ENCODE peak calls at places on chromosomes 1 and 21, in four cellular contexts. M is HepG2, H is K562, B is GM12878. W is an unnamed sample.

GRCh38 chr1:54051936-54052469 is 1.0 kb downstream of the TMEM59 start:
- DNase-seq in M (no peak), H (peak), B (no peak), W (peak)

GRCh38 chr1:21852282-21853129 is 40.4 kb downstream of the LDLRAD2 start:
- DNase-seq in M (no peak), H (no peak), B (peak), W (no peak)

GRCh38 chr1:232718928-232719927 is 86.0 kb upstream of the MAP10 start:
- DNase-seq in M (no peak), H (no peak), B (no peak), W (no peak)

GRCh38 chr1:207673399-207673798 is 28.5 kb downstream of the CR1L start:
- DNase-seq in M (no peak), H (no peak), B (no peak), W (no peak)

GRCh38 chr1:25707280-25708016 is 90.9 kb downstream of the MAN1C1 start:
- DNase-seq in M (no peak), H (no peak), B (no peak), W (peak)

GRCh38 chr1:8182034-8182761 is 135.7 kb upstream of the SLC45A1 start:
- DNase-seq in M (peak), H (no peak), B (peak), W (no peak)

GRCh38 chr1:227887697-227888403 is 59.9 kb downstream of the WNT9A start:
- DNase-seq in M (no peak), H (no peak), B (no peak), W (peak)

GRCh38 chr1:7130127-7130526 is 344.9 kb downstream of the CAMTA1 start:
- DNase-seq in M (no peak), H (no peak), B (no peak), W (no peak)

GRCh38 chr1:117613969-117614865 is 8.4 kb downstream of the TENT5C start:
- DNase-seq in M (no peak), H (peak), B (no peak), W (no peak)

GRCh38 chr1:34684246-34684645 is 70.6 kb upstream of the GJB5 start:
- DNase-seq in M (no peak), H (no peak), B (no peak), W (no peak)

GRCh38 chr1:36198641-36199040 is 25.6 kb upstream of the THRAP3 start:
- DNase-seq in M (no peak), H (no peak), B (no peak), W (no peak)

GRCh38 chr1:66778266-66778665 is 22.8 kb downstream of the INSL5 start:
- DNase-seq in M (no peak), H (no peak), B (no peak), W (no peak)

GRCh38 chr1:39160703-39161102 is 43.8 kb upstream of the MACF1 start:
- DNase-seq in M (no peak), H (no peak), B (no peak), W (no peak)

GRCh38 chr1:231937013-231937754 is 310.6 kb downstream of the DISC1 start:
- DNase-seq in M (peak), H (no peak), B (no peak), W (peak)

GRCh38 chr21:16239659-16240265 is 510.0 kb downstream of the USP25 start:
- DNase-seq in M (no peak), H (no peak), B (no peak), W (no peak)
- TF ChIP-seq NFIC in M (no peak), H (no peak), B (no peak), W (no peak)

GRCh38 chr1:246897302-246897701 is 34.4 kb downstream of the AHCTF1 start:
- DNase-seq in M (no peak), H (no peak), B (no peak), W (no peak)

GRCh38 chr1:246891105-246891504 is 40.6 kb downstream of the AHCTF1 start:
- DNase-seq in M (no peak), H (no peak), B (no peak), W (no peak)

GRCh38 chr1:246888522-246888921 is 43.2 kb downstream of the AHCTF1 start:
- DNase-seq in M (no peak), H (no peak), B (no peak), W (no peak)

GRCh38 chr1:246893205-246893939 is 38.4 kb downstream of the AHCTF1 start:
- DNase-seq in M (no peak), H (no peak), B (no peak), W (no peak)
- TF ChIP-seq NFIC in M (no peak), H (no peak), B (peak), W (no peak)

GRCh38 chr1:113207019-113207418 is 134.0 kb downstream of the LRIG2 start:
- DNase-seq in M (no peak), H (no peak), B (no peak), W (no peak)
- TF ChIP-seq NFIC in M (no peak), H (no peak), B (no peak), W (no peak)

GRCh38 chr1:2221271-2221670 is 6.8 kb upstream of the SKI start:
- DNase-seq in M (no peak), H (no peak), B (no peak), W (no peak)
- TF ChIP-seq NFIC in M (no peak), H (no peak), B (no peak), W (no peak)

GRCh38 chr21:45848352-45848751 is 133.2 kb upstream of the COL6A1 start:
- DNase-seq in M (no peak), H (no peak), B (no peak), W (no peak)
- TF ChIP-seq NFIC in M (no peak), H (no peak), B (no peak), W (no peak)

DNA sequence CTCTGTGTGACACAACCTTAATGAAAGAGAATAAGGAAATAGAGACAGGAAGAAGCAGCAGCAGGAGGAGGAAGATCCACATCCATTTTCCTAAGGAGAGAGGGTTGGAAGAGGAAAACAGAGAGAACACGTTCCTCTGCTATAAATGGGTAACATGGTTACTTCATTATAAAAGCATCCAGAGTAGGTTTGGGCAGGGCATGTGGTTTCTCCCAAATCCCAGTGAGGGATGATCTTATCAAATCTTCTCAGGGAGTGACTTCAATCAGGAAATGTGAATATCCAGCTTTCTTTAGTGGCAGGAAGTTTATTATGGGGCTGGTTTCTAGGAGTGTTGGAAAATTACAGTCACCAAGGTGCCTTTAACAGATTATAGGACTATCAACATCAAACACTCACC is 11.1 kb downstream of the CYP2J2 start:
- DNase-seq in M (no peak), H (no peak), B (no peak), W (no peak)
- TF ChIP-seq NFIC in M (no peak), H (no peak), B (no peak), W (no peak)

GRCh38 chr1:56437959-56438358 is 141.4 kb downstream of the PLPP3 start:
- DNase-seq in M (no peak), H (no peak), B (no peak), W (no peak)
- TF ChIP-seq NFIC in M (no peak), H (no peak), B (no peak), W (no peak)

W was measured in SK-N-SH.